ENCODE peak calls at places on chromosomes 11 and 22, in eight cellular contexts. O is BE2C, A is occipital lobe, U is transverse colon, Y is fibroblast of pulmonary artery, M is anterior cingulate cortex, K is substantia nigra, P is GM20000. W is an unnamed sample.

GRCh38 chr22:34845391-34845790 is 220.6 kb upstream of the ISX start:
- DNase-seq in A (no peak), U (no peak), P (no peak), Y (no peak), O (no peak), M (no peak), K (no peak), W (no peak)

GRCh38 chr11:14254533-14255530 is 104.2 kb downstream of the RRAS2 start:
- DNase-seq in M (no peak), Y (no peak), A (no peak), U (no peak), K (no peak), P (no peak), O (no peak), W (no peak)

GRCh38 chr22:36934940-36935610 is 21.6 kb downstream of the CSF2RB start:
- DNase-seq in M (no peak), A (no peak), Y (no peak), O (no peak), K (no peak), U (no peak), P (no peak), W (no peak)

GRCh38 chr22:38295863-38296262 is 21.4 kb downstream of the CSNK1E start:
- DNase-seq in K (no peak), O (no peak), U (no peak), P (no peak), A (no peak), M (no peak), Y (no peak), W (no peak)

GRCh38 chr11:94922675-94923347 is 50.5 kb downstream of the CWC15 start:
- DNase-seq in O (no peak), M (peak), P (no peak), Y (no peak), K (peak), A (no peak), U (no peak), W (peak)

GRCh38 chr11:2224254-2224653 is 46.1 kb downstream of the ASCL2 start:
- DNase-seq in Y (no peak), K (no peak), M (no peak), O (no peak), P (no peak), A (no peak), U (no peak), W (no peak)

GRCh38 chr11:16925495-16926065 is 88.6 kb downstream of the PLEKHA7 start:
- DNase-seq in K (no peak), Y (peak), P (peak), O (peak), M (no peak), U (peak), A (no peak), W (no peak)

GRCh38 chr11:69242583-69242940 is 51.4 kb upstream of the MYEOV start:
- DNase-seq in O (no peak), K (no peak), A (no peak), M (no peak), P (no peak), U (no peak), Y (no peak), W (no peak)

GRCh38 chr22:30267382-30268302 is 991 bp upstream of the OSM start:
- DNase-seq in P (no peak), K (no peak), O (no peak), A (no peak), Y (no peak), M (no peak), U (no peak), W (no peak)

GRCh38 chr11:94828088-94828487 is 59.9 kb downstream of the AMOTL1 start:
- DNase-seq in M (no peak), K (no peak), U (no peak), Y (no peak), O (no peak), P (no peak), A (no peak), W (no peak)

GRCh38 chr22:44616882-44617655 is 84.9 kb upstream of the PRR5 start:
- DNase-seq in A (no peak), M (no peak), Y (no peak), P (no peak), K (no peak), U (no peak), O (no peak), W (no peak)

GRCh38 chr22:20117656-20118571 is 888 bp upstream of the TRMT2A start:
- DNase-seq in Y (peak), U (peak), P (peak), M (no peak), A (no peak), K (no peak), O (peak), W (no peak)

GRCh38 chr11:8070417-8071101 is 10.5 kb upstream of the TUB start:
- DNase-seq in O (no peak), K (no peak), A (no peak), U (no peak), P (peak), Y (peak), M (no peak), W (no peak)

GRCh38 chr22:21632931-21633330 is 371 bp downstream of the CCDC116 start:
- DNase-seq in Y (no peak), U (no peak), P (no peak), A (no peak), M (no peak), K (no peak), O (no peak), W (no peak)

GRCh38 chr11:2442554-2442953 is 1.8 kb downstream of the TRPM5 start:
- DNase-seq in K (no peak), P (no peak), O (no peak), M (no peak), Y (no peak), U (no peak), A (no peak), W (no peak)

GRCh38 chr11:10192036-10192435 is 102.0 kb downstream of the SBF2 start:
- DNase-seq in K (no peak), U (no peak), Y (no peak), O (no peak), M (no peak), A (no peak), P (no peak), W (no peak)

GRCh38 chr22:23036684-23037428 is 33.5 kb upstream of the GNAZ start:
- DNase-seq in O (no peak), Y (peak), U (no peak), P (no peak), K (no peak), M (no peak), A (no peak), W (no peak)

GRCh38 chr11:12669930-12670329 is 4.3 kb upstream of the TEAD1 start:
- DNase-seq in A (no peak), K (no peak), P (no peak), O (no peak), M (no peak), U (no peak), Y (peak), W (no peak)

GRCh38 chr11:15104166-15104565 is 10.6 kb upstream of the INSC start:
- DNase-seq in U (no peak), K (no peak), P (no peak), Y (no peak), O (no peak), M (no peak), A (no peak), W (no peak)

GRCh38 chr22:40498454-40499186 is 128.2 kb downstream of the SGSM3 start:
- DNase-seq in M (no peak), P (no peak), Y (peak), U (no peak), O (no peak), K (no peak), A (no peak), W (no peak)

GRCh38 chr22:50329236-50329635 is 2.4 kb upstream of the DENND6B start:
- DNase-seq in A (no peak), O (no peak), U (no peak), K (no peak), M (no peak), P (no peak), Y (peak), W (no peak)

GRCh38 chr11:134393638-134394037 is 18.4 kb downstream of the B3GAT1 start:
- DNase-seq in K (peak), P (no peak), Y (no peak), M (peak), U (peak), O (peak), A (peak), W (peak)

GRCh38 chr11:131391161-131391560 is 20.7 kb downstream of the NTM start:
- DNase-seq in K (no peak), U (no peak), P (no peak), Y (no peak), O (no peak), A (no peak), M (no peak), W (no peak)

GRCh38 chr11:60717956-60718355 is 6.6 kb upstream of the MS4A18 start:
- DNase-seq in Y (no peak), A (no peak), P (no peak), U (no peak), M (no peak), O (no peak), K (no peak), W (no peak)

GRCh38 chr11:64387916-64388315 is 29.0 kb downstream of the RPS6KA4 start:
- DNase-seq in P (no peak), O (no peak), M (no peak), A (no peak), U (no peak), Y (no peak), K (no peak), W (no peak)

GRCh38 chr22:27185903-27186302 is 528.5 kb downstream of the MIAT start:
- DNase-seq in U (no peak), M (no peak), P (no peak), K (no peak), A (no peak), Y (no peak), O (no peak), W (no peak)

GRCh38 chr11:11605181-11605580 is 16.6 kb downstream of the GALNT18 start:
- DNase-seq in O (no peak), K (no peak), A (no peak), P (no peak), Y (no peak), M (no peak), U (no peak), W (no peak)

GRCh38 chr11:40280161-40281054 is 1179.0 kb downstream of the LRRC4C start:
- DNase-seq in O (peak), U (no peak), K (peak), M (peak), A (no peak), Y (no peak), P (no peak), W (peak)

GRCh38 chr11:46277313-46277622 is 194 bp upstream of the CREB3L1 start:
- DNase-seq in P (peak), U (no peak), M (no peak), O (no peak), K (no peak), Y (peak), A (no peak), W (no peak)

GRCh38 chr22:43726296-43726695 is 85.8 kb downstream of the EFCAB6 start:
- DNase-seq in U (no peak), P (no peak), O (no peak), M (no peak), A (no peak), K (no peak), Y (peak), W (no peak)

GRCh38 chr11:75583710-75584658 is 21.9 kb downstream of the SERPINH1 start:
- DNase-seq in K (peak), P (peak), A (peak), U (peak), O (peak), M (peak), Y (peak), W (peak)

W was measured in pons.